ENCODE peak calls at places on chromosomes 6 and 20, in seven cellular contexts. G is M059J, C is SIG-M5, X is BE2C, P is IMR-90, U is HTR-8/SVneo, E is left cardiac atrium. L is an unnamed sample.

GRCh38 chr6:33008944-33009861 is at the start of gene HLA-DOA:
- DNase-seq in G (no peak), C (no peak), X (no peak), P (peak; percentile 5), U (peak; percentile 43), E (no peak), L (no peak)

GRCh38 chr6:73418081-73418741 is 23.6 kb downstream of the DDX43 start:
- DNase-seq in G (peak; percentile 7), C (no peak), X (no peak), P (peak; percentile 58), U (no peak), E (no peak), L (no peak)

GRCh38 chr6:71745525-71745924 is 140.8 kb upstream of the RIMS1 start:
- DNase-seq in G (no peak), C (no peak), X (no peak), P (no peak), U (no peak), E (no peak), L (no peak)

GRCh38 chr6:53624491-53624890 is 41.1 kb downstream of the KLHL31 start:
- DNase-seq in G (no peak), C (no peak), X (no peak), P (no peak), U (no peak), E (no peak), L (no peak)

GRCh38 chr20:7113577-7114466 is 346.3 kb downstream of the BMP2 start:
- DNase-seq in G (peak; percentile 33), C (no peak), X (peak; percentile 56), P (peak; percentile 1), U (no peak), E (peak; percentile 23), L (no peak)

GRCh38 chr20:62855120-62855519 is 6.5 kb downstream of the TCFL5 start:
- DNase-seq in G (no peak), C (no peak), X (no peak), P (no peak), U (no peak), E (no peak), L (no peak)

GRCh38 chr6:55916188-55916587 is 40.8 kb upstream of the BMP5 start:
- DNase-seq in G (peak; percentile 86), C (no peak), X (no peak), P (peak; percentile 69), U (no peak), E (no peak), L (no peak)

GRCh38 chr20:24792641-24793495 is 156.2 kb upstream of the CST7 start:
- DNase-seq in G (no peak), C (no peak), X (no peak), P (no peak), U (no peak), E (no peak), L (peak; percentile 30)

GRCh38 chr6:89146748-89147715 is 1.2 kb downstream of the PM20D2 start:
- DNase-seq in G (peak; percentile 59), C (no peak), X (no peak), P (peak; percentile 65), U (peak; percentile 43), E (no peak), L (no peak)

GRCh38 chr6:26202201-26202611 is 115.0 kb downstream of the HFE start:
- DNase-seq in G (no peak), C (no peak), X (no peak), P (no peak), U (no peak), E (no peak), L (no peak)

GRCh38 chr6:21074484-21074883 is 519.1 kb upstream of the SOX4 start:
- DNase-seq in G (no peak), C (no peak), X (no peak), P (no peak), U (no peak), E (no peak), L (no peak)

GRCh38 chr6:23031986-23032385 is 462.6 kb downstream of the HDGFL1 start:
- DNase-seq in G (peak; percentile 4), C (no peak), X (no peak), P (peak; percentile 66), U (peak; percentile 7), E (no peak), L (no peak)

GRCh38 chr20:59185809-59186208 is 22.2 kb downstream of the ZNF831 start:
- DNase-seq in G (no peak), C (no peak), X (no peak), P (no peak), U (no peak), E (no peak), L (no peak)

GRCh38 chr20:8667306-8667705 is 401.6 kb upstream of the PLCB4 start:
- DNase-seq in G (no peak), C (no peak), X (no peak), P (no peak), U (no peak), E (peak; percentile 54), L (no peak)

GRCh38 chr6:1672379-1672778 is 62.7 kb downstream of the FOXC1 start:
- DNase-seq in G (no peak), C (no peak), X (no peak), P (peak; percentile 31), U (no peak), E (no peak), L (no peak)

GRCh38 chr20:1816384-1817381 is 78.5 kb upstream of the SIRPA start:
- DNase-seq in G (peak; percentile 99), C (no peak), X (no peak), P (peak; percentile 63), U (no peak), E (no peak), L (no peak)

GRCh38 chr6:2237001-2237400 is 8.4 kb downstream of the GMDS start:
- DNase-seq in G (peak; percentile 96), C (no peak), X (no peak), P (peak; percentile 98), U (no peak), E (no peak), L (no peak)

GRCh38 chr6:5243069-5243468 is 17.7 kb downstream of the LYRM4 start:
- DNase-seq in G (no peak), C (no peak), X (no peak), P (no peak), U (no peak), E (no peak), L (no peak)

GRCh38 chr6:79544939-79545450 is 7.8 kb upstream of the LCA5 start:
- DNase-seq in G (peak; percentile 100), C (no peak), X (peak; percentile 68), P (peak; percentile 99), U (peak; percentile 83), E (peak; percentile 79), L (peak; percentile 67)

GRCh38 chr6:16473184-16473907 is 235.0 kb downstream of the GMPR start:
- DNase-seq in G (peak; percentile 24), C (no peak), X (no peak), P (no peak), U (no peak), E (no peak), L (no peak)

GRCh38 chr20:63700199-63701050 is 4.0 kb downstream of the TNFRSF6B start:
- DNase-seq in G (no peak), C (no peak), X (peak; percentile 33), P (no peak), U (no peak), E (peak; percentile 21), L (no peak)

GRCh38 chr6:20279051-20279450 is 66.8 kb upstream of the MBOAT1 start:
- DNase-seq in G (no peak), C (no peak), X (no peak), P (no peak), U (no peak), E (no peak), L (no peak)

GRCh38 chr6:113031591-113031990 is 684.5 kb downstream of the RFPL4B start:
- DNase-seq in G (peak; percentile 22), C (no peak), X (no peak), P (no peak), U (no peak), E (no peak), L (no peak)

GRCh38 chr6:105909084-105909483 is 177.1 kb upstream of the PRDM1 start:
- DNase-seq in G (no peak), C (no peak), X (no peak), P (no peak), U (no peak), E (no peak), L (no peak)

GRCh38 chr6:156776470-156776840 is 723 bp upstream of the ARID1B start:
- DNase-seq in G (peak; percentile 16), C (no peak), X (peak; percentile 28), P (peak; percentile 44), U (no peak), E (no peak), L (no peak)

GRCh38 chr20:38764563-38765355 is 16.5 kb downstream of the ACTR5 start:
- DNase-seq in G (peak; percentile 93), C (no peak), X (no peak), P (peak; percentile 93), U (peak; percentile 73), E (no peak), L (no peak)

GRCh38 chr6:18327621-18328548 is 59.3 kb upstream of the RNF144B start:
- DNase-seq in G (no peak), C (no peak), X (no peak), P (no peak), U (no peak), E (no peak), L (peak; percentile 76)

GRCh38 chr6:160519603-160520042 is 144.5 kb downstream of the LPA start:
- DNase-seq in G (peak; percentile 4), C (no peak), X (no peak), P (no peak), U (no peak), E (no peak), L (no peak)

GRCh38 chr20:64188682-64189529 is 24.7 kb downstream of the MYT1 start:
- DNase-seq in G (peak; percentile 72), C (no peak), X (no peak), P (peak; percentile 69), U (no peak), E (no peak), L (no peak)

GRCh38 chr20:34268145-34268544 is 26.9 kb downstream of the ASIP start:
- DNase-seq in G (no peak), C (no peak), X (no peak), P (no peak), U (no peak), E (no peak), L (no peak)

GRCh38 chr6:31770860-31771259 is 6.3 kb downstream of the VWA7 start:
- DNase-seq in G (no peak), C (no peak), X (no peak), P (no peak), U (no peak), E (no peak), L (no peak)

GRCh38 chr20:56689318-56689717 is 60.2 kb downstream of the TFAP2C start:
- DNase-seq in G (peak; percentile 77), C (no peak), X (no peak), P (no peak), U (peak; percentile 82), E (no peak), L (no peak)

GRCh38 chr6:170026272-170027110 is 264.4 kb downstream of the DLL1 start:
- DNase-seq in G (no peak), C (no peak), X (peak; percentile 4), P (no peak), U (no peak), E (no peak), L (peak; percentile 87)

GRCh38 chr6:41651962-41652657 is 13.8 kb downstream of the MDFI start:
- DNase-seq in G (no peak), C (no peak), X (no peak), P (no peak), U (no peak), E (no peak), L (peak; percentile 28)

GRCh38 chr6:147508871-147509608 is 550 bp downstream of the SAMD5 start:
- DNase-seq in G (no peak), C (no peak), X (peak; percentile 18), P (no peak), U (peak; percentile 22), E (no peak), L (no peak)

GRCh38 chr6:116492331-116493067 is 18.9 kb upstream of the CALHM5 start:
- DNase-seq in G (no peak), C (no peak), X (no peak), P (no peak), U (no peak), E (no peak), L (no peak)

GRCh38 chr20:22689246-22689645 is 104.9 kb upstream of the FOXA2 start:
- DNase-seq in G (no peak), C (no peak), X (no peak), P (no peak), U (no peak), E (no peak), L (no peak)

GRCh38 chr20:38790210-38791053 is 15.1 kb upstream of the PPP1R16B start:
- DNase-seq in G (peak; percentile 60), C (no peak), X (no peak), P (peak; percentile 38), U (no peak), E (no peak), L (no peak)